ENCODE peak calls at places on chromosomes 2 and 18, in four cellular contexts. S is GM12878, T is K562, A is HepG2. N is an unnamed sample.

GRCh38 chr2:168583710-168584521 is 127.8 kb downstream of the CERS6 start:
- DNase-seq in S (no peak), T (no peak), A (no peak), N (no peak)

GRCh38 chr18:5064846-5065245 is 132.2 kb downstream of the AKAIN1 start:
- DNase-seq in S (no peak), T (no peak), A (no peak), N (no peak)

GRCh38 chr2:71742953-71743601 is 289.7 kb downstream of the DYSF start:
- DNase-seq in S (no peak), T (peak), A (no peak), N (no peak)

GRCh38 chr2:240797500-240797895 is 22.5 kb downstream of the KIF1A start:
- DNase-seq in S (no peak), T (no peak), A (no peak), N (no peak)

GRCh38 chr2:238143239-238143951 is 4.9 kb downstream of the KLHL30 start:
- DNase-seq in S (no peak), T (no peak), A (no peak), N (no peak)

GRCh38 chr2:118738524-118739308 is 108.7 kb downstream of the EN1 start:
- DNase-seq in S (no peak), T (peak), A (peak), N (no peak)

GRCh38 chr2:171583566-171583965 is 61.3 kb downstream of the CYBRD1 start:
- DNase-seq in S (no peak), T (no peak), A (no peak), N (no peak)

GRCh38 chr2:207616185-207616584 is 9.0 kb downstream of the METTL21A start:
- DNase-seq in S (no peak), T (no peak), A (no peak), N (no peak)

GRCh38 chr18:64589000-64589399 is 440.1 kb upstream of the LINC00305 start:
- DNase-seq in S (no peak), T (no peak), A (no peak), N (no peak)

GRCh38 chr2:21467280-21467818 is 343.6 kb downstream of the TDRD15 start:
- DNase-seq in S (no peak), T (no peak), A (no peak), N (no peak)

GRCh38 chr2:155310589-155310988 is 612.1 kb downstream of the KCNJ3 start:
- DNase-seq in S (no peak), T (peak), A (peak), N (no peak)

GRCh38 chr2:17892726-17893534 is 14.5 kb downstream of the KCNS3 start:
- DNase-seq in S (no peak), T (peak), A (no peak), N (peak)

GRCh38 chr2:119440873-119441272 is 9.2 kb downstream of the TMEM37 start:
- DNase-seq in S (no peak), T (no peak), A (no peak), N (no peak)

GRCh38 chr2:188235364-188235763 is 56.3 kb upstream of the GULP1 start:
- DNase-seq in S (peak), T (no peak), A (no peak), N (no peak)

GRCh38 chr2:1561793-1562521 is 148.7 kb downstream of the TPO start:
- DNase-seq in S (no peak), T (no peak), A (no peak), N (no peak)

GRCh38 chr18:28584726-28585125 is 407.8 kb upstream of the CDH2 start:
- DNase-seq in S (no peak), T (no peak), A (no peak), N (peak)

GRCh38 chr2:149715005-149715592 is 127.5 kb upstream of the MMADHC start:
- DNase-seq in S (no peak), T (peak), A (peak), N (peak)

GRCh38 chr2:215612770-215613169 is 176.9 kb upstream of the FN1 start:
- DNase-seq in S (no peak), T (no peak), A (no peak), N (no peak)

GRCh38 chr18:9135081-9135911 is 1.3 kb upstream of the ANKRD12 start:
- DNase-seq in S (no peak), T (no peak), A (no peak), N (no peak)

GRCh38 chr18:21241224-21242131 is 554 bp upstream of the GREB1L start:
- DNase-seq in S (no peak), T (no peak), A (no peak), N (peak)

GRCh38 chr18:3481696-3482210 is 31.8 kb downstream of the TGIF1 start:
- DNase-seq in S (no peak), T (peak), A (peak), N (peak)

GRCh38 chr2:229910832-229911412 is 10.9 kb downstream of the TRIP12 start:
- DNase-seq in S (no peak), T (peak), A (peak), N (no peak)

GRCh38 chr2:134011936-134012586 is 241.8 kb upstream of the MGAT5 start:
- DNase-seq in S (no peak), T (no peak), A (no peak), N (no peak)

GRCh38 chr2:192813341-192813740 is 618.6 kb upstream of the TMEFF2 start:
- DNase-seq in S (no peak), T (no peak), A (no peak), N (no peak)
- TF ChIP-seq TCF7 in S (no peak), T (no peak), A (no peak), N (no peak)

GRCh38 chr2:199471443-199472057 is 13.8 kb upstream of the SATB2 start:
- DNase-seq in S (no peak), T (peak), A (peak), N (peak)
- TF ChIP-seq CBFB in S (no peak), T (no peak), A (no peak), N (no peak)

GRCh38 chr2:224944707-224945106 is 97.6 kb downstream of the DOCK10 start:
- DNase-seq in S (no peak), T (no peak), A (no peak), N (no peak)
- TF ChIP-seq ETV6 in S (no peak), T (no peak), A (no peak), N (no peak)

GRCh38 chr2:194819367-194819766 is 837.7 kb upstream of the SLC39A10 start:
- DNase-seq in S (no peak), T (no peak), A (no peak), N (no peak)
- TF ChIP-seq TCF7 in S (no peak), T (no peak), A (no peak), N (no peak)

DNA sequence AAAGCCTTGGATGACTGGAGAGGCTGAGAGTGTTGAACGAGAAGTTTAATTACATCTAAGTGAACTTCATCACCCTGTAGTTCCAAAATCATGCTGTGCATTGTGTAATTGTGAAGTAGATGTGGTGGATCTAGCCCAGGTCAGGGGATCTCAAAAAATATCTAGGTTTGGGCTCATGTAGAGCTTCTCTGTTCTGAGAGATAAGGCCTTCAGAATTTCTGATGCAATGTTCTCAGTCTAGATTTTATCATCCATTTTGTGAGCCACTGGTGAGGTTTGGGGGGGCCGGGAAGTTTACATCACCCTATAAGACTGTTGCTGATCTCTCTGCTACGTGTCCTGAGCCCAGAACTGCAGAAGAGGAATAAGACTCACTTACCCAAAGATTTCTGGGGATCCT is 719.4 kb downstream of the SOCS6 start:
- DNase-seq in S (no peak), T (no peak), A (no peak), N (no peak)
- TF ChIP-seq CBFB in S (no peak), T (no peak), A (no peak), N (no peak)

N was measured in WTC11.